ENCODE peak calls at places on chromosome 15, in five cellular contexts. S is IMR-90, Z is GM12891, C is lower leg skin, O is tibial nerve. N is an unnamed sample.

GRCh38 chr15:94086360-94086759 is 145.0 kb upstream of the MCTP2 start:
- DNase-seq in S (peak), Z (no peak), C (no peak), O (no peak), N (no peak)

GRCh38 chr15:62135532-62136134 is 29.5 kb downstream of the C2CD4B start:
- DNase-seq in S (peak), Z (no peak), C (no peak), O (no peak), N (no peak)

GRCh38 chr15:70494861-70495571 is 268.3 kb downstream of the UACA start:
- DNase-seq in S (peak), Z (no peak), C (no peak), O (no peak), N (peak)

GRCh38 chr15:40146037-40146436 is 14.8 kb upstream of the BUB1B start:
- DNase-seq in S (peak), Z (no peak), C (no peak), O (no peak), N (peak)

GRCh38 chr15:44125879-44126278 is 69.2 kb downstream of the FRMD5 start:
- DNase-seq in S (no peak), Z (no peak), C (no peak), O (no peak), N (no peak)

GRCh38 chr15:47887181-47887580 is 169.9 kb downstream of the SEMA6D start:
- DNase-seq in S (no peak), Z (no peak), C (no peak), O (no peak), N (no peak)

GRCh38 chr15:77430652-77431051 is 10.0 kb downstream of the HMG20A start:
- DNase-seq in S (no peak), Z (no peak), C (no peak), O (no peak), N (no peak)

GRCh38 chr15:67781907-67782559 is 43.3 kb upstream of the SKOR1 start:
- DNase-seq in S (no peak), Z (no peak), C (no peak), O (no peak), N (no peak)

GRCh38 chr15:95804484-95804883 is 526.0 kb upstream of the NR2F2 start:
- DNase-seq in S (no peak), Z (no peak), C (no peak), O (no peak), N (no peak)

GRCh38 chr15:96058103-96058851 is 272.2 kb upstream of the NR2F2 start:
- DNase-seq in S (no peak), Z (no peak), C (no peak), O (no peak), N (no peak)

GRCh38 chr15:89912674-89913396 is at the start of gene ARPIN:
- DNase-seq in S (peak), Z (peak), C (peak), O (peak), N (peak)
- TF ChIP-seq POLR2A in S (no peak), Z (no peak), C (no peak), O (no peak), N (peak)

GRCh38 chr15:59596640-59597039 is 14.9 kb upstream of the GCNT3 start:
- DNase-seq in S (no peak), Z (no peak), C (no peak), O (no peak), N (no peak)

GRCh38 chr15:59594493-59594942 is 17.1 kb upstream of the GCNT3 start:
- DNase-seq in S (peak), Z (no peak), C (no peak), O (no peak), N (peak)

GRCh38 chr15:59594991-59595390 is 16.6 kb upstream of the GCNT3 start:
- DNase-seq in S (no peak), Z (no peak), C (no peak), O (no peak), N (no peak)

GRCh38 chr15:59591372-59591771 is 20.2 kb upstream of the GCNT3 start:
- DNase-seq in S (no peak), Z (no peak), C (no peak), O (no peak), N (no peak)

GRCh38 chr15:59595434-59595915 is 16.1 kb upstream of the GCNT3 start:
- DNase-seq in S (no peak), Z (no peak), C (no peak), O (no peak), N (no peak)
- TF ChIP-seq POLR2A in S (no peak), Z (no peak), C (no peak), O (no peak), N (no peak)

DNA sequence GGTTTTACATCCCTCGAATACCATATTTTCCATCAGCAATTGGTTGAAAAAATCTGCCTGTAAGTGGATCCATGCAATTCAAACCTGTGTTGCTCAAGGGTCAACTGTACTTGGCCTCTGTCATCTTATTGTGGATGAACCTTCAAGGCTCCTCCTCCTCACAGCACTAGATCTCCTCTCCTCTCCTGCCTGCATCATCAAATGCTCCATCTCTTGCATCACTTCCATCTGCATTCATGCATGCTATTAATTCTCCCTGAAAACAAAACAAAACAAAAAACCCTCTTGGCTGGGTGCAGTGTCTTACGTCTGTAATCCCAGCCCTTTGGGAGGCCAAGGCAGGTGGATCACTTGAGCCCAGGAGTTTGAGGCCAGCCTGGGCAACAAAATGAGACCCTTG is 10.1 kb downstream of the BCL2L10 start:
- DNase-seq in S (peak), Z (no peak), C (no peak), O (no peak), N (no peak)
- TF ChIP-seq POLR2A in S (no peak), Z (no peak), C (no peak), O (no peak), N (no peak)

GRCh38 chr15:64459382-64459781 is 996 bp upstream of the ZNF609 start:
- DNase-seq in S (no peak), Z (no peak), C (no peak), O (no peak), N (no peak)

GRCh38 chr15:64460737-64461576 is 579 bp downstream of the ZNF609 start:
- DNase-seq in S (peak), Z (peak), C (peak), O (peak), N (no peak)

GRCh38 chr15:64462492-64462891 is 2.1 kb downstream of the ZNF609 start:
- DNase-seq in S (no peak), Z (no peak), C (no peak), O (no peak), N (no peak)

GRCh38 chr15:64461577-64462162 is 1.3 kb downstream of the ZNF609 start:
- DNase-seq in S (peak), Z (no peak), C (no peak), O (no peak), N (peak)

DNA sequence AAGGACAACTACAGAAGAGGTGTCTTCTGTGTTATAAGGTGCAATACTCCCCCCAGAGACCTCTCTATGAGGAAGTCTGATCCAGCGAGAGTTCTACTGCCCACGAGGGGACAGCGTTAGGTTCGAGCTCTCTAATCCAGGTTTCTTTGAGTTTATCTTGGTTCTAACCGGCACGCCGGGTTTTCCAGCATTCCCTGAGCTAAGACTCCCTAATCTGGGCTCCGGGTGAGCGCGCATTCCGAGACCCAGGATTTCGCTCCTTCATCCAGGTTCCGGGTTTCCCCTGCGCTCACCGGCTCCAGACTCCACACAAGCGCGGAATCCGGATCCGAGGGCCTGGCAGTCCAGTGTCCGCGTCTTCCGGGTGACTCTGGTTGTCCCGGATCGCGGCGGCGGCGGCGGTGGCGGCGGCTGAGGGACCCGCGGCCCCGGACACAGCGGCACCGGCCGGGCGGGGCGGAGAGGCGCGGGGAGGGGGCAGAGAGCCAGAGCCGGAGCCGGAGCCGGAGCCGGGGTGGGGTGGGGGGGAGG is at the start of gene ZNF609:
- DNase-seq in S (peak), Z (peak), C (peak), O (peak), N (peak)
- TF ChIP-seq POLR2A in S (peak), Z (no peak), C (no peak), O (peak), N (peak)

N was measured in H54.